ENCODE peak calls at places on chromosome 18, in eight cellular contexts. Y, C, R, N, O, L, F and V are unnamed samples.

GRCh38 chr18:45850021-45850420 is 24.5 kb downstream of the SIGLEC15 start:
- DNase-seq in Y (no peak), C (no peak), R (no peak), N (no peak), O (no peak), L (no peak), F (no peak), V (no peak)

GRCh38 chr18:45106331-45106774 is 425.7 kb downstream of the SETBP1 start:
- DNase-seq in Y (peak; percentile 55), C (peak; percentile 95), R (no peak), N (peak; percentile 18), O (peak; percentile 48), L (peak; percentile 53), F (no peak), V (peak; percentile 36)

GRCh38 chr18:70335892-70336726 is 47.3 kb downstream of the SOCS6 start:
- DNase-seq in Y (peak; percentile 10), C (no peak), R (no peak), N (no peak), O (no peak), L (no peak), F (no peak), V (no peak)

GRCh38 chr18:12754511-12754910 is 51.7 kb downstream of the PSMG2 start:
- DNase-seq in Y (no peak), C (no peak), R (no peak), N (no peak), O (no peak), L (no peak), F (no peak), V (no peak)

GRCh38 chr18:62436636-62437519 is 85.9 kb upstream of the ZCCHC2 start:
- DNase-seq in Y (peak; percentile 13), C (peak; percentile 83), R (no peak), N (no peak), O (no peak), L (peak; percentile 89), F (peak; percentile 89), V (no peak)

GRCh38 chr18:63963610-63964256 is 6.1 kb upstream of the SERPINB8 start:
- DNase-seq in Y (peak; percentile 76), C (peak; percentile 76), R (no peak), N (no peak), O (no peak), L (peak; percentile 79), F (no peak), V (peak; percentile 49)

GRCh38 chr18:60070631-60071030 is 170.8 kb downstream of the PMAIP1 start:
- DNase-seq in Y (peak; percentile 71), C (no peak), R (no peak), N (no peak), O (no peak), L (no peak), F (no peak), V (no peak)

GRCh38 chr18:13435596-13436333 is 217.2 kb downstream of the LDLRAD4 start:
- DNase-seq in Y (peak; percentile 70), C (peak; percentile 59), R (no peak), N (no peak), O (no peak), L (peak; percentile 38), F (no peak), V (peak; percentile 37)

GRCh38 chr18:78698914-78699313 is 280.7 kb upstream of the SALL3 start:
- DNase-seq in Y (no peak), C (no peak), R (no peak), N (no peak), O (no peak), L (no peak), F (no peak), V (no peak)

GRCh38 chr18:58096658-58097057 is 52.6 kb downstream of the NEDD4L start:
- DNase-seq in Y (no peak), C (no peak), R (no peak), N (no peak), O (no peak), L (no peak), F (no peak), V (no peak)

GRCh38 chr18:30254331-30254730 is 788.2 kb downstream of the DSC3 start:
- DNase-seq in Y (no peak), C (no peak), R (no peak), N (no peak), O (no peak), L (no peak), F (no peak), V (no peak)

GRCh38 chr18:74064510-74064909 is 83.1 kb downstream of the FBXO15 start:
- DNase-seq in Y (no peak), C (no peak), R (no peak), N (no peak), O (no peak), L (no peak), F (no peak), V (peak; percentile 87)

GRCh38 chr18:47930086-47930843 is at the start of gene SMAD2:
- DNase-seq in Y (peak; percentile 71), C (peak; percentile 70), R (peak; percentile 87), N (peak; percentile 80), O (peak; percentile 65), L (peak; percentile 88), F (peak; percentile 82), V (peak; percentile 79)

GRCh38 chr18:61855127-61855991 is 37.4 kb downstream of the RNF152 start:
- DNase-seq in Y (no peak), C (no peak), R (no peak), N (no peak), O (no peak), L (no peak), F (no peak), V (no peak)

GRCh38 chr18:37535968-37536367 is 29.6 kb downstream of the CELF4 start:
- DNase-seq in Y (no peak), C (peak; percentile 10), R (no peak), N (no peak), O (no peak), L (peak; percentile 55), F (no peak), V (no peak)

GRCh38 chr18:37674570-37674969 is 109.0 kb upstream of the CELF4 start:
- DNase-seq in Y (no peak), C (no peak), R (no peak), N (no peak), O (no peak), L (peak; percentile 29), F (no peak), V (no peak)

GRCh38 chr18:13643261-13643671 is 83.1 kb downstream of the FAM210A start:
- DNase-seq in Y (no peak), C (no peak), R (no peak), N (no peak), O (no peak), L (no peak), F (no peak), V (no peak)

GRCh38 chr18:58051765-58052460 is 7.9 kb downstream of the NEDD4L start:
- DNase-seq in Y (peak; percentile 32), C (peak; percentile 17), R (no peak), N (peak; percentile 45), O (no peak), L (peak; percentile 53), F (no peak), V (no peak)

GRCh38 chr18:28494151-28494550 is 317.2 kb upstream of the CDH2 start:
- DNase-seq in Y (peak; percentile 13), C (peak; percentile 91), R (no peak), N (no peak), O (no peak), L (peak; percentile 67), F (no peak), V (no peak)

GRCh38 chr18:44859263-44859662 is 178.6 kb downstream of the SETBP1 start:
- DNase-seq in Y (no peak), C (no peak), R (no peak), N (no peak), O (no peak), L (no peak), F (no peak), V (no peak)

GRCh38 chr18:59021500-59021899 is 118.2 kb upstream of the SEC11C start:
- DNase-seq in Y (no peak), C (no peak), R (no peak), N (no peak), O (no peak), L (no peak), F (peak; percentile 45), V (no peak)

GRCh38 chr18:77108001-77108692 is 24.4 kb downstream of the MBP start:
- DNase-seq in Y (peak; percentile 82), C (peak; percentile 95), R (no peak), N (no peak), O (peak; percentile 39), L (peak; percentile 90), F (no peak), V (peak; percentile 57)

GRCh38 chr18:58947136-58947732 is 82.6 kb downstream of the ZNF532 start:
- DNase-seq in Y (no peak), C (no peak), R (no peak), N (no peak), O (no peak), L (no peak), F (no peak), V (no peak)

GRCh38 chr18:11179959-11180519 is 30.7 kb upstream of the PIEZO2 start:
- DNase-seq in Y (no peak), C (no peak), R (no peak), N (no peak), O (no peak), L (no peak), F (no peak), V (no peak)

GRCh38 chr18:21215480-21215879 is 26.6 kb upstream of the GREB1L start:
- DNase-seq in Y (no peak), C (no peak), R (no peak), N (no peak), O (no peak), L (no peak), F (no peak), V (no peak)

GRCh38 chr18:32439802-32440201 is 30.9 kb downstream of the GAREM1 start:
- DNase-seq in Y (no peak), C (no peak), R (no peak), N (no peak), O (no peak), L (peak; percentile 19), F (no peak), V (peak; percentile 12)
- TF ChIP-seq CTCF in Y (peak; percentile 44), C (peak; percentile 25), R (peak; percentile 64), N (no peak), O (no peak), L (peak; percentile 34), F (peak; percentile 19), V (no peak)

GRCh38 chr18:55275042-55275897 is 312.7 kb downstream of the TCF4 start:
- DNase-seq in Y (peak; percentile 77), C (peak; percentile 89), R (no peak), N (no peak), O (no peak), L (peak; percentile 79), F (peak; percentile 18), V (no peak)
- TF ChIP-seq CTCF in Y (peak; percentile 25), C (peak; percentile 30), R (peak; percentile 47), N (no peak), O (no peak), L (peak; percentile 23), F (peak; percentile 20), V (peak; percentile 39)

DNA sequence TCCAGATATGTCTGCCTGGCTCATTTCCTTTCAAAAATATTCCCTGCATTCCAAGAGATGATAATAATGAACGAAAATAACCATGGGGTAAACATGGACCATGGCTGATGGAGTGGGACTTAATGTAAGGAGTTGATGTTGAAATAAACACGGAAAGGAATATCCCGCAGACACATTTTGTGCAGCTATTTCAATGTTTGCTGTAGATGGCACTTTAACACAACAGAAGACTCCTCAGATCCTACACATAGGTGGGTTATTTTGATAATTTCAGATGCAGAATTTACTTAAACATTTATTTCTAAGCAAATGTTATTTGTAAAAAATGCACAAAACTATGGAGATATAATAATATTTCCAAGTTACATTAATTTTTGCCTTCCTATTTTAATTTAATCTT is 87.5 kb upstream of the DYNAP start:
- DNase-seq in Y (no peak), C (no peak), R (no peak), N (no peak), O (no peak), L (peak; percentile 0), F (no peak), V (no peak)
- TF ChIP-seq CTCF in Y (no peak), C (no peak), R (no peak), N (no peak), O (no peak), L (no peak), F (no peak), V (no peak)

GRCh38 chr18:68472701-68473295 is 242.1 kb downstream of the TMX3 start:
- DNase-seq in Y (no peak), C (no peak), R (no peak), N (no peak), O (no peak), L (no peak), F (no peak), V (no peak)
- TF ChIP-seq CTCF in Y (no peak), C (no peak), R (no peak), N (no peak), O (no peak), L (no peak), F (no peak), V (no peak)